ENCODE peak calls at places on chromosomes 7 and 10, in seven cellular contexts. N is hepatocyte, J is psoas muscle, W is epithelial cell of esophagus, L is AG04449, E is A549, Q is lower lobe of right lung. H is an unnamed sample.

GRCh38 chr10:91653214-91653875 is 20.5 kb upstream of the PPP1R3C start:
- DNase-seq in N (no peak), J (no peak), W (peak), L (no peak), E (peak), Q (no peak), H (no peak)

GRCh38 chr10:78312197-78313046 is 278.8 kb downstream of the RPS24 start:
- DNase-seq in N (peak), J (no peak), W (no peak), L (no peak), E (no peak), Q (no peak), H (no peak)

GRCh38 chr10:127738512-127739424 is 1.8 kb downstream of the FOXI2 start:
- DNase-seq in N (no peak), J (no peak), W (peak), L (no peak), E (no peak), Q (no peak), H (no peak)

GRCh38 chr7:138126928-138127327 is 50.7 kb downstream of the AKR1D1 start:
- DNase-seq in N (no peak), J (no peak), W (no peak), L (no peak), E (no peak), Q (no peak), H (no peak)

GRCh38 chr7:47734287-47734948 is 152.5 kb upstream of the TNS3 start:
- DNase-seq in N (no peak), J (no peak), W (no peak), L (no peak), E (peak), Q (no peak), H (no peak)

GRCh38 chr7:30977896-30978564 is 14.3 kb downstream of the GHRHR start:
- DNase-seq in N (peak), J (no peak), W (peak), L (no peak), E (peak), Q (no peak), H (peak)

GRCh38 chr7:85074-85945 is 107.1 kb upstream of the FAM20C start:
- DNase-seq in N (peak), J (no peak), W (no peak), L (no peak), E (no peak), Q (no peak), H (no peak)

GRCh38 chr7:85001493-85002345 is 185.1 kb downstream of the SEMA3D start:
- DNase-seq in N (no peak), J (no peak), W (no peak), L (no peak), E (no peak), Q (no peak), H (no peak)

GRCh38 chr10:72084094-72084459 is 4.3 kb downstream of the SPOCK2 start:
- DNase-seq in N (no peak), J (no peak), W (no peak), L (no peak), E (no peak), Q (no peak), H (no peak)

GRCh38 chr7:93920496-93921189 is 892 bp upstream of the GNG11 start:
- DNase-seq in N (no peak), J (no peak), W (no peak), L (no peak), E (peak), Q (no peak), H (no peak)
- H3K4me3 ChIP-seq in N (no peak), J (peak), W (no peak), L (peak), E (peak), Q (peak), H (no peak)

DNA sequence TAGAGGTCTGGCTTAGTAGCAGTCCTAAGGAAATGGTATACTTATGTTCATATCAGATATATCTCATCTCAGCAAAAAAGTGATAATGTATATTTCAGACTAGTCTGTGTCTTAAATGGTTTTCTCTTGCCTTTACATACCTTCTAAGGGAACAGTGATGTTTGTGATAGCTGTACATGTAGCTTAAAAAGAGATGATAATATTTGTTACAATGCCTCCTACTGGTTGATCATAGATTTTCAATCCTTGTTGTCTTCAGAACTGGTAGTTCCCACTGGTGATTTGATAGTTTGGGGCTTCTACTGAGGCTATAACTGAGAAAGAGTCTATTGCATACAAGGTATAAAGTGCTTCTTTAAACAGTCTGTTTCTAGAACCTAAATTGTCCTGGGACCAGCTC is 90.1 kb downstream of the BTRC start:
- DNase-seq in N (no peak), J (no peak), W (peak), L (no peak), E (peak), Q (no peak), H (no peak)
- TF ChIP-seq CTCF in N (no peak), J (no peak), W (peak), L (no peak), E (peak), Q (peak), H (peak)

DNA sequence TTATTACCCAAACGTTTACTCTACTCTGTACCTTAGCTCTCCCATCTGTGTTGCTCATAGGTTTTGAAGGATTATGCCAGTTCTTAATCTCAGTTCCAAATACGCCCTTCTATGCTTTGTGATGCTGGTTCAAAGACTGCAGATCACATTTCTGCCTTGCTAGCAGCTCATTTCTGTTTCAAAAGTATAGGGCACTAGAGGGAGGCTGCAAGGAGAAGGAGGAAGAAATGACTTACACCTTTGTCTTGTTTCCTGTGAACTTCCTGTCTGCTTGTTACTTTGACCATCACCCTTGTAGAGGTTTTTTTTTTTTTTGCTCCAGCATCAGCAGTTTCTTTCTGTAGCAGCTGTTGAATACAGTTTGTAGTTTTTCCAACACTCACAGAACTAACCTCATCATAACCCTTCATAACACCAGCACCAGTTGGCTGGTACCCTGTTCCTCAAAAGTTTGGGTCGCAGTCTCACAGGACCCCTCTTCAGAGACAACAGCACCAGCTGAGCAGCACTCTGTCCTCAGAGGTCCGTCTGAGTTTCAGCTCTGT is 16.5 kb downstream of the SLK start:
- DNase-seq in N (no peak), J (no peak), W (no peak), L (no peak), E (no peak), Q (no peak), H (no peak)
- H3K4me3 ChIP-seq in N (no peak), J (no peak), W (no peak), L (no peak), E (no peak), Q (no peak), H (no peak)

DNA sequence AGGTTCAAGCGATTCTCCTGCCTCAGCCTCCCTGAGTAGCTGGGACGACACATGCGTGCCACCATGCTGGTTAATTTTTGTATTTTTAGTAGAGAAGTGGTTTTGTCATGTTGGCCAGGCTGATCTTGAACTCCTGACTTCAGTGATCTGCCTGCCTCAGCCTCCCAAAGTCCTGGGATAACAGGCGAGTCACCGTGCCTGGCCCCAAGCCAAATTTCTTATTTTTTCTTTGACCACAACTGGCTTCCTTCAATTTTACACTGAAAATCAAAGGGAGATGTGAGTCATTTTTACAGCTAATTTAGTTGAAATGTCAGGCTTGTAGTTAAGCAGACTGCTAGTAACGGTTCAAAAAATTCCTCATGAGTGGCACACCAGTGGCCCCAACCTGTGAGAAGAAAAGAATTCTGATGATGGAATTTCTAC is 7.8 kb downstream of the RNF216 start:
- DNase-seq in N (peak), J (no peak), W (peak), L (peak), E (peak), Q (no peak), H (no peak)
- TF ChIP-seq CTCF in N (no peak), J (no peak), W (no peak), L (no peak), E (no peak), Q (no peak), H (no peak)

GRCh38 chr10:89283988-89284475 is 17.8 kb upstream of the IFIT2 start:
- DNase-seq in N (peak), J (peak), W (peak), L (no peak), E (peak), Q (no peak), H (no peak)
- H3K4me3 ChIP-seq in N (no peak), J (no peak), W (no peak), L (no peak), E (no peak), Q (no peak), H (no peak)

GRCh38 chr7:151028131-151028947 is at the start of gene ABCB8:
- DNase-seq in N (peak), J (peak), W (peak), L (peak), E (peak), Q (peak), H (peak)
- TF ChIP-seq CTCF in N (peak), J (peak), W (peak), L (peak), E (peak), Q (peak), H (peak)

GRCh38 chr10:61959814-61960213 is 58.3 kb downstream of the ARID5B start:
- DNase-seq in N (no peak), J (no peak), W (no peak), L (no peak), E (no peak), Q (no peak), H (no peak)

GRCh38 chr10:61958311-61958710 is 56.8 kb downstream of the ARID5B start:
- DNase-seq in N (no peak), J (no peak), W (no peak), L (no peak), E (no peak), Q (no peak), H (no peak)

GRCh38 chr10:61958793-61959192 is 57.3 kb downstream of the ARID5B start:
- DNase-seq in N (no peak), J (no peak), W (no peak), L (no peak), E (no peak), Q (no peak), H (no peak)

GRCh38 chr10:61960396-61961120 is 59.1 kb downstream of the ARID5B start:
- DNase-seq in N (no peak), J (no peak), W (no peak), L (no peak), E (no peak), Q (no peak), H (no peak)

DNA sequence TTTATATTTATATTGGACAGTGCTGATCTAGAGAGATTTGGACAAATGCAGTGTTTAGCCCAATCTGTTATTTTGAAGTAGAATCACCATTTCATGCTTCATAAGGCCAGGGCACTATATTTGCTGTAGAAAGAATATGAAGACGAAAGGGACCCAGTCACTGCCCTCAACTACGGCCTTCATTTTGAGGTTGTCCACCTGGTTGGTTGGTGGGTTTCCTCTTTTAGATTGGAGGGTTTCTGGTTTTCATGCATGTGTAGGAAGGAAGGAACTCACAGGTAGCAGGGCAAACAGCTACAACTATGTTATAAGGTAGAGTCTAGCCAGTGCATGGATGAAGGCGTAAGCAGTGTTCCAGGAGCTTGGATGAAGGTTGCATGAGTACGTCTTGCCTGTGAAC is 56.3 kb downstream of the ARID5B start:
- DNase-seq in N (no peak), J (no peak), W (no peak), L (no peak), E (no peak), Q (no peak), H (no peak)
- H3K4me3 ChIP-seq in N (no peak), J (no peak), W (no peak), L (no peak), E (no peak), Q (no peak), H (no peak)

DNA sequence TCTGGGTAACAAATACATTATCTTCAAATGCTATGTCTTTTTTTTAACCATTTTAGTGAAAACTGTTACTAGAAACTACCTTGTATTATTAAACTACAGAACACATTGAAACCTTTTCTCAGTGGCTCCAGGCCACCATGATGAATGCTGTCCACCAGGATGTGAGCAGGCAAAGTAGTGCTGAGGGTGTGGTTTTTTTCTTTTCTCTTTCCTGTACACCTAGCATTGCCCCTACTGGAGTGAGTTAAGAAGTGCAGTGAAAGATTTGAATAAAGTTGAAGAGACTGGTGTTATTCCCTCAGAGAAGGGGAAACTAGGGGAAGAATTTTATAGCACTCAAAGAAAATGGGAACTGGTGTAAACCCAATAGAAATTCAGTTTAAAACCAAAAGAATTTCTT is 120.0 kb upstream of the SAMD8 start:
- DNase-seq in N (peak), J (no peak), W (peak), L (no peak), E (peak), Q (no peak), H (no peak)
- TF ChIP-seq CTCF in N (peak), J (no peak), W (peak), L (no peak), E (peak), Q (no peak), H (no peak)

H was measured in LNCaP clone FGC.